ENCODE peak calls at places on chromosomes 16 and 17, in ten cellular contexts. One of them, this sample, is unnamed.

GRCh38 chr17:19596869-19597268 is 51.7 kb upstream of the ALDH3A2 start:
- DNase-seq in H1: no peak
- DNase-seq in heart left ventricle: no peak
- DNase-seq in body of pancreas: no peak
- DNase-seq in GM23248: no peak
- DNase-seq in esophagus muscularis mucosa: no peak
- DNase-seq in HCT116: no peak
- DNase-seq in uterus: no peak
- DNase-seq in CD4-positive, alpha-beta T cell: no peak
- DNase-seq in heart right ventricle: no peak
- DNase-seq in this sample: no peak

GRCh38 chr16:80751167-80751566 is 53.2 kb downstream of the CDYL2 start:
- DNase-seq in CD4-positive, alpha-beta T cell: no peak
- DNase-seq in heart right ventricle: no peak
- DNase-seq in GM23248: peak; percentile 72
- DNase-seq in heart left ventricle: no peak
- DNase-seq in HCT116: no peak
- DNase-seq in body of pancreas: no peak
- DNase-seq in uterus: no peak
- DNase-seq in esophagus muscularis mucosa: no peak
- DNase-seq in H1: no peak
- DNase-seq in this sample: no peak

GRCh38 chr17:32185875-32186274 is 43.6 kb downstream of the RHOT1 start:
- DNase-seq in body of pancreas: no peak
- DNase-seq in heart left ventricle: no peak
- DNase-seq in HCT116: no peak
- DNase-seq in CD4-positive, alpha-beta T cell: no peak
- DNase-seq in GM23248: no peak
- DNase-seq in H1: no peak
- DNase-seq in uterus: no peak
- DNase-seq in heart right ventricle: no peak
- DNase-seq in esophagus muscularis mucosa: no peak
- DNase-seq in this sample: peak; percentile 85

GRCh38 chr16:10941127-10941933 is 938 bp downstream of the DEXI start:
- DNase-seq in body of pancreas: no peak
- DNase-seq in heart right ventricle: no peak
- DNase-seq in CD4-positive, alpha-beta T cell: no peak
- DNase-seq in esophagus muscularis mucosa: no peak
- DNase-seq in H1: no peak
- DNase-seq in uterus: no peak
- DNase-seq in GM23248: no peak
- DNase-seq in HCT116: no peak
- DNase-seq in heart left ventricle: no peak
- DNase-seq in this sample: no peak

GRCh38 chr17:13725286-13725990 is 123.7 kb upstream of the HS3ST3A1 start:
- DNase-seq in esophagus muscularis mucosa: no peak
- DNase-seq in HCT116: no peak
- DNase-seq in heart right ventricle: no peak
- DNase-seq in heart left ventricle: no peak
- DNase-seq in uterus: no peak
- DNase-seq in body of pancreas: no peak
- DNase-seq in GM23248: peak; percentile 82
- DNase-seq in H1: no peak
- DNase-seq in CD4-positive, alpha-beta T cell: no peak
- DNase-seq in this sample: no peak

GRCh38 chr17:28327031-28327607 is 8.1 kb downstream of the TMEM97 start:
- DNase-seq in GM23248: peak; percentile 24
- DNase-seq in heart left ventricle: no peak
- DNase-seq in CD4-positive, alpha-beta T cell: no peak
- DNase-seq in body of pancreas: no peak
- DNase-seq in HCT116: no peak
- DNase-seq in esophagus muscularis mucosa: no peak
- DNase-seq in uterus: no peak
- DNase-seq in heart right ventricle: no peak
- DNase-seq in H1: no peak
- DNase-seq in this sample: no peak

GRCh38 chr16:25256821-25257503 is 683 bp downstream of the ZKSCAN2 start:
- DNase-seq in esophagus muscularis mucosa: no peak
- DNase-seq in GM23248: peak; percentile 46
- DNase-seq in uterus: no peak
- DNase-seq in heart left ventricle: no peak
- DNase-seq in CD4-positive, alpha-beta T cell: no peak
- DNase-seq in H1: no peak
- DNase-seq in body of pancreas: peak; percentile 15
- DNase-seq in HCT116: no peak
- DNase-seq in heart right ventricle: peak; percentile 6
- DNase-seq in this sample: no peak

GRCh38 chr17:50348522-50349240 is 2.8 kb downstream of the XYLT2 start:
- DNase-seq in CD4-positive, alpha-beta T cell: no peak
- DNase-seq in H1: no peak
- DNase-seq in heart right ventricle: no peak
- DNase-seq in GM23248: peak; percentile 66
- DNase-seq in HCT116: no peak
- DNase-seq in body of pancreas: no peak
- DNase-seq in esophagus muscularis mucosa: no peak
- DNase-seq in uterus: no peak
- DNase-seq in heart left ventricle: no peak
- DNase-seq in this sample: no peak

GRCh38 chr17:31579265-31579664 is 187.8 kb downstream of the RAB11FIP4 start:
- DNase-seq in esophagus muscularis mucosa: no peak
- DNase-seq in H1: no peak
- DNase-seq in CD4-positive, alpha-beta T cell: no peak
- DNase-seq in heart right ventricle: no peak
- DNase-seq in heart left ventricle: no peak
- DNase-seq in uterus: peak; percentile 47
- DNase-seq in HCT116: no peak
- DNase-seq in body of pancreas: no peak
- DNase-seq in GM23248: peak; percentile 67
- DNase-seq in this sample: peak; percentile 92

GRCh38 chr17:66715745-66716156 is 119.2 kb upstream of the CACNG5 start:
- DNase-seq in GM23248: peak; percentile 76
- DNase-seq in HCT116: peak; percentile 64
- DNase-seq in esophagus muscularis mucosa: no peak
- DNase-seq in heart right ventricle: no peak
- DNase-seq in uterus: no peak
- DNase-seq in body of pancreas: peak; percentile 36
- DNase-seq in CD4-positive, alpha-beta T cell: no peak
- DNase-seq in heart left ventricle: no peak
- DNase-seq in H1: peak; percentile 33
- DNase-seq in this sample: peak; percentile 20

GRCh38 chr16:55494994-55495421 is 13.9 kb upstream of the LPCAT2 start:
- DNase-seq in HCT116: no peak
- DNase-seq in H1: no peak
- DNase-seq in CD4-positive, alpha-beta T cell: no peak
- DNase-seq in heart right ventricle: peak; percentile 68
- DNase-seq in heart left ventricle: peak; percentile 52
- DNase-seq in esophagus muscularis mucosa: peak; percentile 90
- DNase-seq in uterus: peak; percentile 78
- DNase-seq in GM23248: peak; percentile 93
- DNase-seq in body of pancreas: peak; percentile 50
- DNase-seq in this sample: no peak

GRCh38 chr17:37060094-37060493 is 111.3 kb downstream of the AATF start:
- DNase-seq in GM23248: no peak
- DNase-seq in uterus: no peak
- DNase-seq in heart left ventricle: no peak
- DNase-seq in esophagus muscularis mucosa: no peak
- DNase-seq in heart right ventricle: no peak
- DNase-seq in CD4-positive, alpha-beta T cell: no peak
- DNase-seq in HCT116: no peak
- DNase-seq in body of pancreas: no peak
- DNase-seq in H1: no peak
- DNase-seq in this sample: no peak

GRCh38 chr17:20995164-20995872 is 47.5 kb downstream of the USP22 start:
- DNase-seq in heart left ventricle: no peak
- DNase-seq in GM23248: no peak
- DNase-seq in uterus: no peak
- DNase-seq in CD4-positive, alpha-beta T cell: no peak
- DNase-seq in esophagus muscularis mucosa: no peak
- DNase-seq in body of pancreas: no peak
- DNase-seq in HCT116: no peak
- DNase-seq in heart right ventricle: no peak
- DNase-seq in H1: no peak
- DNase-seq in this sample: no peak

GRCh38 chr17:38701504-38702165 is 3.4 kb upstream of the MLLT6 start:
- DNase-seq in heart right ventricle: no peak
- DNase-seq in esophagus muscularis mucosa: no peak
- DNase-seq in heart left ventricle: no peak
- DNase-seq in uterus: no peak
- DNase-seq in HCT116: no peak
- DNase-seq in body of pancreas: peak; percentile 43
- DNase-seq in H1: no peak
- DNase-seq in GM23248: peak; percentile 64
- DNase-seq in CD4-positive, alpha-beta T cell: peak; percentile 31
- DNase-seq in this sample: peak; percentile 76

GRCh38 chr17:67477687-67478086 is 100.6 kb downstream of the PITPNC1 start:
- DNase-seq in heart right ventricle: no peak
- DNase-seq in HCT116: peak; percentile 43
- DNase-seq in GM23248: peak; percentile 85
- DNase-seq in CD4-positive, alpha-beta T cell: peak; percentile 34
- DNase-seq in uterus: no peak
- DNase-seq in body of pancreas: no peak
- DNase-seq in H1: no peak
- DNase-seq in esophagus muscularis mucosa: no peak
- DNase-seq in heart left ventricle: no peak
- DNase-seq in this sample: no peak

DNA sequence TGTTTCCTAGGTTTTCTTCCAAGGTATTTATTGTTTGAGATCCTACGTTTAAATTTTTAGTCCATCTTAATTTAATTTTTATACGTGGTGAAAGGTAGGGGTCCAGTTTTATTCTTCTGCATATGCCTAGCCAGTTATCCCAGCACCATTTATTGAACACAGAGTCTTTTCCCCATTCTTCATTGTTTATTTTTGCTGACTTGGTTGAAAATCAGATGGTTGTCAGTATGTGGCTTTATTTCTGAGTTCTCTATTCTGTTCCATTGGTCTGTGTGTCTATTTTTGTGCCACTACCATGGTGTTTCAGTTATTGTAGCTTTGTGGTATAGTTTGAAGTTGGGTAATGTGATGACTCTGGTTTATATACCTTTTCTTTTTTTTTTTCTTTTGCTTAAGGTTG is 753.0 kb upstream of the GOT2 start:
- DNase-seq in heart left ventricle: no peak
- DNase-seq in body of pancreas: no peak
- DNase-seq in uterus: no peak
- DNase-seq in CD4-positive, alpha-beta T cell: no peak
- DNase-seq in H1: no peak
- DNase-seq in esophagus muscularis mucosa: no peak
- DNase-seq in GM23248: no peak
- DNase-seq in HCT116: no peak
- DNase-seq in heart right ventricle: no peak
- DNase-seq in this sample: no peak
- H3K9me3 ChIP-seq in heart left ventricle: no peaks in the 10 kb centered on the region
- H3K9me3 ChIP-seq in body of pancreas: no peaks in the 10 kb centered on the region
- H3K9me3 ChIP-seq in uterus: no peaks in the 10 kb centered on the region
- H3K9me3 ChIP-seq in CD4-positive, alpha-beta T cell: no peaks in the 10 kb centered on the region
- H3K9me3 ChIP-seq in H1: no peaks in the 10 kb centered on the region
- H3K9me3 ChIP-seq in esophagus muscularis mucosa: no peaks in the 10 kb centered on the region
- H3K9me3 ChIP-seq in GM23248: no peaks in the 10 kb centered on the region
- H3K9me3 ChIP-seq in HCT116: peaks cover 4% of the 10 kb centered on the region
- H3K9me3 ChIP-seq in heart right ventricle: peaks cover 24% of the 10 kb centered on the region
- H3K9me3 ChIP-seq in this sample: no peaks in the 10 kb centered on the region

DNA sequence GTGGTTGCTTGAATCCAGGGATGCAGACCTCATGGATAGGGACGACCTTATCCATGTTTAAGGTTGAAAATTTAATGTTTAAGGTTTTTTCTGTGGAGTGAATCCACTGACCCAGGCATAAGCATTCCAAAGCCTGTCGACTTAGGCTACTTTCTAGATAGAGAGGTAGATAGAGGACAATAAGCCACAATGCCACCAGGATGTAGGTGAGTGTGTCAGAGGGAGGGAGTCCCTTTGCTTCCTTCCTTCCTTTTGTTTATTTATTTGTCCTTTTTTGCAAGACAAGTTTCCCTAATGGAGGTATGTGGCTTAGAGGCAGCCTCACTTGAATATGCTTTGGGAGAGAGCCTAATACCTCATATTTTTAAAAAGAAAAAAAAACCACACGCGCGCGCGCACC is 834.2 kb upstream of the SOX9 start:
- DNase-seq in H1: no peak
- DNase-seq in heart right ventricle: no peak
- DNase-seq in uterus: no peak
- DNase-seq in esophagus muscularis mucosa: no peak
- DNase-seq in CD4-positive, alpha-beta T cell: no peak
- DNase-seq in heart left ventricle: no peak
- DNase-seq in HCT116: no peak
- DNase-seq in GM23248: no peak
- DNase-seq in body of pancreas: no peak
- DNase-seq in this sample: no peak
- H3K9me3 ChIP-seq in H1: no peaks in the 10 kb centered on the region
- H3K9me3 ChIP-seq in heart right ventricle: no peaks in the 10 kb centered on the region
- H3K9me3 ChIP-seq in uterus: no peaks in the 10 kb centered on the region
- H3K9me3 ChIP-seq in esophagus muscularis mucosa: no peaks in the 10 kb centered on the region
- H3K9me3 ChIP-seq in CD4-positive, alpha-beta T cell: peaks cover 6% of the 10 kb centered on the region
- H3K9me3 ChIP-seq in heart left ventricle: no peaks in the 10 kb centered on the region
- H3K9me3 ChIP-seq in HCT116: no peaks in the 10 kb centered on the region
- H3K9me3 ChIP-seq in GM23248: no peaks in the 10 kb centered on the region
- H3K9me3 ChIP-seq in body of pancreas: no peaks in the 10 kb centered on the region
- H3K9me3 ChIP-seq in this sample: no peaks in the 10 kb centered on the region

GRCh38 chr17:57152916-57153528 is 68.0 kb downstream of the AKAP1 start:
- DNase-seq in CD4-positive, alpha-beta T cell: no peak
- DNase-seq in uterus: no peak
- DNase-seq in H1: no peak
- DNase-seq in esophagus muscularis mucosa: no peak
- DNase-seq in heart left ventricle: no peak
- DNase-seq in GM23248: no peak
- DNase-seq in heart right ventricle: no peak
- DNase-seq in HCT116: no peak
- DNase-seq in body of pancreas: no peak
- DNase-seq in this sample: no peak
- H3K9me3 ChIP-seq in CD4-positive, alpha-beta T cell: no peaks in the 10 kb centered on the region
- H3K9me3 ChIP-seq in uterus: no peaks in the 10 kb centered on the region
- H3K9me3 ChIP-seq in H1: no peaks in the 10 kb centered on the region
- H3K9me3 ChIP-seq in esophagus muscularis mucosa: no peaks in the 10 kb centered on the region
- H3K9me3 ChIP-seq in heart left ventricle: no peaks in the 10 kb centered on the region
- H3K9me3 ChIP-seq in GM23248: no peaks in the 10 kb centered on the region
- H3K9me3 ChIP-seq in heart right ventricle: no peaks in the 10 kb centered on the region
- H3K9me3 ChIP-seq in HCT116: peaks cover 6% of the 10 kb centered on the region
- H3K9me3 ChIP-seq in body of pancreas: no peaks in the 10 kb centered on the region
- H3K9me3 ChIP-seq in this sample: peaks cover 6% of the 10 kb centered on the region

DNA sequence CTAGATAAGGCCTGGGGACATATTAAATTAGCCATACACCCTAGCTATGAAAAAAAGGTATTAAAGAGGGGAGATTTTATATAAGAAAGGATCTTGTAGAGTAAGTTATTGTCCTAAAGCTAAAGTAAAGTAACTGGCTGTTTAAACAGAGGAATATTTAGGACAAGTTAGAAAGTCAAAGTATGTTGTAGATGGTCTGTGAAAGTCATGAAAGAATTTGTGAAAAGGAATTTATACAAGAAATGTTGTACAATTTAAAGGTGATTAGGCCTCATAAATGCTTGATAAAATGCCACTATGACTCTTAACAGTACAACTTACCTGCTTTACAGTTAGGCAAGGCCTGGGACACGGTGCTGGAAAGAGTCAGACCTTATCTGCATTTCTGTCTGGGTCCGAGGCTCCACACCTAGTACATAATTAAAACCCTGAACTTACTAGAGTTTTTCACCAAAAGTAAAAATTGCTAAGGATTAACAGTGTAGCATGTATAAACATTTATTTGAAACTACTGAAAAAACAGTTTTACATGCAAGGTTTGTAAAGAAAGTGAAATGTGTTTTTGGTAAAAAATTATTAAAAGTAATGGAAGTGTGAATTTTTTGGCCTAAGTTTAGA is 445.3 kb upstream of the TOM1L1 start:
- DNase-seq in uterus: no peak
- DNase-seq in GM23248: no peak
- DNase-seq in H1: no peak
- DNase-seq in heart left ventricle: no peak
- DNase-seq in HCT116: no peak
- DNase-seq in heart right ventricle: no peak
- DNase-seq in CD4-positive, alpha-beta T cell: no peak
- DNase-seq in body of pancreas: no peak
- DNase-seq in esophagus muscularis mucosa: no peak
- DNase-seq in this sample: no peak
- H3K9me3 ChIP-seq in uterus: peaks cover 5% of the 10 kb centered on the region
- H3K9me3 ChIP-seq in GM23248: peaks cover 6% of the 10 kb centered on the region
- H3K9me3 ChIP-seq in H1: peaks cover 40% of the 10 kb centered on the region
- H3K9me3 ChIP-seq in heart left ventricle: peaks cover 27% of the 10 kb centered on the region
- H3K9me3 ChIP-seq in HCT116: peaks cover 59% of the 10 kb centered on the region
- H3K9me3 ChIP-seq in heart right ventricle: peaks cover 48% of the 10 kb centered on the region
- H3K9me3 ChIP-seq in CD4-positive, alpha-beta T cell: peaks cover 26% of the 10 kb centered on the region
- H3K9me3 ChIP-seq in body of pancreas: no peaks in the 10 kb centered on the region
- H3K9me3 ChIP-seq in esophagus muscularis mucosa: no peaks in the 10 kb centered on the region
- H3K9me3 ChIP-seq in this sample: no peaks in the 10 kb centered on the region

This sample was measured in trophoblast cell.